ENCODE peak calls at places on chromosomes 7 and 10, in five cellular contexts. W, A, Z, C and H are unnamed samples.

GRCh38 chr10:25206693-25207414 is 32.1 kb downstream of the GPR158 start:
- DNase-seq in W (no peak), C (no peak), Z (no peak), A (no peak), H (no peak)

GRCh38 chr10:100876575-100877158 is 36.1 kb upstream of the SLF2 start:
- DNase-seq in C (peak), Z (no peak), W (no peak), A (no peak), H (no peak)

GRCh38 chr10:130932326-130933007 is 379.1 kb downstream of the TCERG1L start:
- DNase-seq in A (no peak), C (no peak), W (no peak), Z (no peak), H (no peak)

GRCh38 chr10:70265032-70265689 is 18.6 kb downstream of the NPFFR1 start:
- DNase-seq in A (no peak), Z (no peak), C (peak), W (no peak), H (no peak)

GRCh38 chr7:154693646-154694045 is 309.3 kb downstream of the PAXIP1 start:
- DNase-seq in A (no peak), W (no peak), Z (no peak), C (no peak), H (no peak)

GRCh38 chr7:129777993-129778769 is 166.7 kb downstream of the NRF1 start:
- DNase-seq in Z (no peak), W (no peak), C (no peak), A (no peak), H (no peak)

GRCh38 chr10:48468130-48468790 is 136.6 kb downstream of the ARHGAP22 start:
- DNase-seq in C (no peak), W (no peak), A (no peak), Z (no peak), H (no peak)

GRCh38 chr7:122316467-122317394 is 12.2 kb upstream of the FEZF1 start:
- DNase-seq in A (peak), Z (no peak), W (no peak), C (no peak), H (no peak)

GRCh38 chr7:12623885-12624498 is 53.5 kb downstream of the SCIN start:
- DNase-seq in W (no peak), C (no peak), A (peak), Z (no peak), H (no peak)

GRCh38 chr10:14173706-14174594 is 156.8 kb downstream of the FRMD4A start:
- DNase-seq in A (peak), W (no peak), Z (no peak), C (no peak), H (no peak)

GRCh38 chr7:35596061-35596460 is 98.9 kb downstream of the HERPUD2 start:
- DNase-seq in A (peak), C (no peak), Z (no peak), W (no peak), H (no peak)

GRCh38 chr10:10532274-10532673 is 485.4 kb upstream of the CELF2 start:
- DNase-seq in W (no peak), A (no peak), Z (no peak), C (no peak), H (no peak)

GRCh38 chr7:50783304-50783703 is 608 bp upstream of the GRB10 start:
- DNase-seq in Z (no peak), A (no peak), C (no peak), W (no peak), H (no peak)

GRCh38 chr10:126373137-126373536 is 15.1 kb downstream of the ADAM12 start:
- DNase-seq in A (no peak), Z (no peak), W (no peak), C (no peak), H (no peak)

GRCh38 chr7:79410345-79410744 is 43.1 kb downstream of the MAGI2 start:
- DNase-seq in C (no peak), W (no peak), A (no peak), Z (no peak), H (no peak)

GRCh38 chr10:131979821-131980270 is 1.9 kb downstream of the BNIP3 start:
- DNase-seq in C (no peak), W (no peak), Z (no peak), A (no peak), H (no peak)

GRCh38 chr7:42693722-42694121 is 218.1 kb downstream of the C7orf25 start:
- DNase-seq in Z (no peak), W (no peak), C (no peak), A (no peak), H (no peak)

GRCh38 chr7:159033956-159034938 is 110.4 kb downstream of the VIPR2 start:
- DNase-seq in C (no peak), Z (no peak), A (no peak), W (no peak), H (no peak)

GRCh38 chr10:116254422-116255152 is 18.4 kb downstream of the GFRA1 start:
- DNase-seq in A (no peak), Z (no peak), W (no peak), C (no peak), H (no peak)

GRCh38 chr10:11882646-11883375 is 59.7 kb downstream of the PROSER2 start:
- DNase-seq in A (no peak), Z (no peak), C (no peak), W (no peak), H (no peak)

GRCh38 chr7:122677149-122677548 is 21.8 kb downstream of the RNF133 start:
- DNase-seq in A (no peak), W (no peak), C (no peak), Z (no peak), H (no peak)

GRCh38 chr10:10431422-10432066 is 586.1 kb upstream of the CELF2 start:
- DNase-seq in W (no peak), C (no peak), Z (no peak), A (no peak), H (no peak)

GRCh38 chr7:77409739-77410545 is 6.2 kb downstream of the GSAP start:
- DNase-seq in Z (no peak), A (no peak), C (no peak), W (peak), H (no peak)

GRCh38 chr7:28986723-28987122 is 28.6 kb upstream of the TRIL start:
- DNase-seq in W (no peak), C (no peak), A (no peak), Z (no peak), H (no peak)

GRCh38 chr7:96090756-96091155 is 231.1 kb downstream of the SLC25A13 start:
- DNase-seq in Z (no peak), C (no peak), A (peak), W (no peak), H (no peak)

GRCh38 chr7:114217026-114217425 is 197.6 kb upstream of the FOXP2 start:
- DNase-seq in A (no peak), C (no peak), Z (no peak), W (no peak), H (no peak)
- TF ChIP-seq CTCF in A (no peak), C (peak), Z (no peak), W (no peak), H (no peak)

GRCh38 chr7:141700291-141700847 is 1.6 kb downstream of the DENND11 start:
- DNase-seq in Z (no peak), C (no peak), W (no peak), A (no peak), H (no peak)
- H3K4me3 ChIP-seq in Z (peak), C (no peak), W (no peak), A (no peak), H (peak)

DNA sequence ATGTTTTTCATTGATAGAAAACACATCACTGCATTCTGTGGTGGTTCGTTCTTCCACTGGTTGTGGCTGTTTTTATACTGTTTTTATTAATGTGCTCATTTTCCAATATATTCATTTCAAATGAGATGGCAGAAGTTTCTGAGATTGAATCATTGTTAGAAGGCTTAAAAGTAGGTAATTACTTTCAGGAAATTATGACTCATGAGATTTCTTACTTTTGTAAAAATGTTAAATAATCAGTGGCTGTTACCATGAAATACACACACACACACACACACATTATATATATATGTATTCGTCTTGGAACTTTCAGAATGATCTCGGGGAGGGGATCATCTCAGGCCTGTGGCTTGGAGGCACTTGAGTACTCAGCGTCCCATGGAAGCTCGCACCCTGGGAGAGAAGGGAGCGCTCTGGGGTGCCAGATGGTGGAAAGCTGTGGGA is 66.1 kb downstream of the ZMYND11 start:
- DNase-seq in W (no peak), C (no peak), A (peak), Z (no peak), H (no peak)
- TF ChIP-seq CTCF in W (no peak), C (peak), A (no peak), Z (no peak), H (no peak)

GRCh38 chr7:128265156-128265905 is 24.3 kb downstream of the LEP start:
- DNase-seq in W (no peak), Z (no peak), A (no peak), C (no peak), H (no peak)

GRCh38 chr7:128268233-128268632 is 27.2 kb downstream of the LEP start:
- DNase-seq in A (no peak), C (no peak), W (no peak), Z (no peak), H (no peak)

GRCh38 chr7:128265906-128266300 is 24.8 kb downstream of the LEP start:
- DNase-seq in Z (no peak), W (no peak), C (no peak), A (no peak), H (no peak)

GRCh38 chr7:128266529-128266890 is 25.4 kb downstream of the LEP start:
- DNase-seq in W (no peak), A (no peak), Z (no peak), C (no peak), H (no peak)

GRCh38 chr7:128266891-128267839 is 26.1 kb downstream of the LEP start:
- DNase-seq in A (peak), W (peak), Z (peak), C (no peak), H (no peak)
- H3K4me3 ChIP-seq in A (peak), W (peak), Z (no peak), C (no peak), H (no peak)

GRCh38 chr7:45983720-45984032 is 62.6 kb upstream of the IGFBP3 start:
- DNase-seq in C (no peak), A (no peak), Z (no peak), W (no peak), H (no peak)

GRCh38 chr7:45982912-45983719 is 62.0 kb upstream of the IGFBP3 start:
- DNase-seq in W (no peak), C (no peak), Z (no peak), A (no peak), H (no peak)

GRCh38 chr7:45986355-45987298 is 65.6 kb upstream of the IGFBP3 start:
- DNase-seq in A (no peak), C (no peak), W (no peak), Z (no peak), H (no peak)

GRCh38 chr7:45985902-45986301 is 64.8 kb upstream of the IGFBP3 start:
- DNase-seq in C (no peak), W (no peak), A (no peak), Z (no peak), H (no peak)

DNA sequence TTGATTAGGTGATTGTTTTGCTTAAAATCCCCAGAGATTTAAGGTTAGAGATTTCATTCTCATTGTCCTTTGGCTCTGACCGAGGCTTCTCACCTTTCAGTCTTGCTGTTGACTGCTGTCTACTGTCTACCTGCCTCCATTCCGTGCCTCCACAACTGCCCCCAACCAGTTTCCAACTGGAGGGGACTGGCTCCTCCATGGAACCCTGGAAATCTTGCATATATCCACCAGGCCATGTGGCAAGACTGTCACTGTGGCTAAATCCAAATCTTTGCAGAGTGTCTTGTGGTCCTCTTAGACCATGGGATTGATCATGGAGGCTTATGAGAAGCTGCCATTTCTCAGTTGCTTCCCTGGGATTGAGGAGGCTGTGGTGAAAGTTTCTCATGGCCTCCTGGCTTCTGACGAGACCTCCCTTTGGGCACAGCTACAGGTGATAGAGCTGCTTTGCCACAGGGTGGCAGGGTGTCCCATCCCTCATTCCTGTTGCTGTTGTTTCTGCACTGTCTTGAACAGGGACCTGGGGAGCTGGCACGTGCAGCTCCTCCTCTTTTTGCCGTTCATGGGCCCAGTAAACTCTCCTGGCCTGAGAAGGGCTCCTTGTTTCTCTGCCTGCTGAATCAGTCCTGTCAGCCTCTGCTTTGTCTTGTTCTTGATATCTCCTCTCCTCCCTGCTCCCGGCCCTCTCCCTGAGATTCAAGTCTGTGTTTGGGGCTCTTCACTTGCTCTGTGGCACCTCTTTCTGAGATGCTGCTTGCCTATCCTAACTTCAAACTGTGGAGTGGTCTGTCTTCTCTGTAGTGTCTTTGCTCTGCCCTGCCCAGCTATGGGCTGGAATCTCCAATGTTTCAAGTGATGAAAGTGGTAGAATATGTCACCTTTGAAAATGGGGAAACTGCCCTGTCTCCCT is 63.6 kb upstream of the IGFBP3 start:
- DNase-seq in A (no peak), W (no peak), C (no peak), Z (no peak), H (no peak)
- TF ChIP-seq CTCF in A (no peak), W (peak), C (no peak), Z (no peak), H (peak)

GRCh38 chr7:44309271-44310091 is 15.9 kb downstream of the CAMK2B start:
- DNase-seq in C (no peak), W (no peak), A (peak), Z (peak), H (no peak)
- H3K4me3 ChIP-seq in C (no peak), W (no peak), A (peak), Z (peak), H (peak)

GRCh38 chr10:73060738-73061635 is 35.7 kb downstream of the P4HA1 start:
- DNase-seq in W (peak), C (peak), A (peak), Z (no peak), H (no peak)
- TF ChIP-seq CTCF in W (peak), C (peak), A (peak), Z (peak), H (peak)